ENCODE peak calls at places on chromosomes 5 and 9, in seven cellular contexts. One of them, this sample, is unnamed. For H3K27me3 and H3K4me1, the result is how much of the 10 kb centered on the place peaks cover.

GRCh38 chr5:179310439-179311090 is 34.7 kb downstream of the ADAMTS2 start:
- DNase-seq in K562: no peak
- DNase-seq in cardiac muscle cell: no peak
- DNase-seq in RWPE2: peak
- DNase-seq in upper lobe of right lung: peak
- DNase-seq in naive thymus-derived CD4-positive, alpha-beta T cell: no peak
- DNase-seq in CD4-positive, CD25-positive, alpha-beta regulatory T cell: no peak
- DNase-seq in this sample: no peak

GRCh38 chr5:164860896-164861295 is 1355.5 kb downstream of the MAT2B start:
- DNase-seq in cardiac muscle cell: no peak
- DNase-seq in RWPE2: no peak
- DNase-seq in upper lobe of right lung: no peak
- DNase-seq in K562: no peak
- DNase-seq in CD4-positive, CD25-positive, alpha-beta regulatory T cell: no peak
- DNase-seq in naive thymus-derived CD4-positive, alpha-beta T cell: no peak
- DNase-seq in this sample: no peak

GRCh38 chr5:172534229-172535169 is 80.2 kb upstream of the SH3PXD2B start:
- DNase-seq in upper lobe of right lung: peak
- DNase-seq in naive thymus-derived CD4-positive, alpha-beta T cell: no peak
- DNase-seq in cardiac muscle cell: no peak
- DNase-seq in CD4-positive, CD25-positive, alpha-beta regulatory T cell: no peak
- DNase-seq in K562: no peak
- DNase-seq in RWPE2: no peak
- DNase-seq in this sample: no peak

GRCh38 chr5:76476639-76477038 is 73.6 kb downstream of the IQGAP2 start:
- DNase-seq in K562: no peak
- DNase-seq in naive thymus-derived CD4-positive, alpha-beta T cell: no peak
- DNase-seq in cardiac muscle cell: no peak
- DNase-seq in CD4-positive, CD25-positive, alpha-beta regulatory T cell: no peak
- DNase-seq in upper lobe of right lung: no peak
- DNase-seq in RWPE2: no peak
- DNase-seq in this sample: no peak

GRCh38 chr9:35618854-35619799 is 914 bp upstream of the CD72 start:
- DNase-seq in naive thymus-derived CD4-positive, alpha-beta T cell: no peak
- DNase-seq in RWPE2: no peak
- DNase-seq in cardiac muscle cell: no peak
- DNase-seq in upper lobe of right lung: no peak
- DNase-seq in K562: no peak
- DNase-seq in CD4-positive, CD25-positive, alpha-beta regulatory T cell: no peak
- DNase-seq in this sample: peak

GRCh38 chr9:96327694-96328352 is 25.8 kb upstream of the HSD17B3 start:
- DNase-seq in RWPE2: no peak
- DNase-seq in CD4-positive, CD25-positive, alpha-beta regulatory T cell: peak
- DNase-seq in upper lobe of right lung: no peak
- DNase-seq in cardiac muscle cell: peak
- DNase-seq in K562: peak
- DNase-seq in naive thymus-derived CD4-positive, alpha-beta T cell: peak
- DNase-seq in this sample: peak

GRCh38 chr9:89661956-89662717 is 57.3 kb downstream of the GADD45G start:
- DNase-seq in CD4-positive, CD25-positive, alpha-beta regulatory T cell: no peak
- DNase-seq in K562: peak
- DNase-seq in upper lobe of right lung: peak
- DNase-seq in naive thymus-derived CD4-positive, alpha-beta T cell: no peak
- DNase-seq in cardiac muscle cell: peak
- DNase-seq in RWPE2: peak
- DNase-seq in this sample: no peak

GRCh38 chr5:61866930-61867329 is 439.1 kb upstream of the KIF2A start:
- DNase-seq in RWPE2: no peak
- DNase-seq in naive thymus-derived CD4-positive, alpha-beta T cell: no peak
- DNase-seq in upper lobe of right lung: no peak
- DNase-seq in cardiac muscle cell: no peak
- DNase-seq in CD4-positive, CD25-positive, alpha-beta regulatory T cell: no peak
- DNase-seq in K562: peak
- DNase-seq in this sample: no peak

GRCh38 chr9:18014556-18014955 is 435.7 kb downstream of the SH3GL2 start:
- DNase-seq in cardiac muscle cell: no peak
- DNase-seq in upper lobe of right lung: no peak
- DNase-seq in CD4-positive, CD25-positive, alpha-beta regulatory T cell: no peak
- DNase-seq in RWPE2: no peak
- DNase-seq in K562: no peak
- DNase-seq in naive thymus-derived CD4-positive, alpha-beta T cell: no peak
- DNase-seq in this sample: no peak

GRCh38 chr9:89083626-89084025 is 92.4 kb downstream of the S1PR3 start:
- DNase-seq in cardiac muscle cell: no peak
- DNase-seq in upper lobe of right lung: no peak
- DNase-seq in CD4-positive, CD25-positive, alpha-beta regulatory T cell: no peak
- DNase-seq in RWPE2: no peak
- DNase-seq in naive thymus-derived CD4-positive, alpha-beta T cell: no peak
- DNase-seq in K562: no peak
- DNase-seq in this sample: no peak

GRCh38 chr9:257957-258356 is 43.3 kb downstream of the DOCK8 start:
- DNase-seq in naive thymus-derived CD4-positive, alpha-beta T cell: no peak
- DNase-seq in RWPE2: no peak
- DNase-seq in K562: no peak
- DNase-seq in cardiac muscle cell: no peak
- DNase-seq in upper lobe of right lung: no peak
- DNase-seq in CD4-positive, CD25-positive, alpha-beta regulatory T cell: no peak
- DNase-seq in this sample: no peak

GRCh38 chr9:86168256-86168655 is 68.9 kb upstream of the GOLM1 start:
- DNase-seq in upper lobe of right lung: no peak
- DNase-seq in K562: no peak
- DNase-seq in CD4-positive, CD25-positive, alpha-beta regulatory T cell: no peak
- DNase-seq in RWPE2: no peak
- DNase-seq in naive thymus-derived CD4-positive, alpha-beta T cell: no peak
- DNase-seq in cardiac muscle cell: no peak
- DNase-seq in this sample: no peak

GRCh38 chr5:72286798-72287197 is 33.2 kb downstream of the MRPS27 start:
- DNase-seq in upper lobe of right lung: no peak
- DNase-seq in naive thymus-derived CD4-positive, alpha-beta T cell: no peak
- DNase-seq in cardiac muscle cell: no peak
- DNase-seq in K562: no peak
- DNase-seq in RWPE2: no peak
- DNase-seq in CD4-positive, CD25-positive, alpha-beta regulatory T cell: no peak
- DNase-seq in this sample: no peak

GRCh38 chr9:130731355-130731754 is 37.8 kb downstream of the EXOSC2 start:
- DNase-seq in K562: no peak
- DNase-seq in naive thymus-derived CD4-positive, alpha-beta T cell: no peak
- DNase-seq in RWPE2: no peak
- DNase-seq in CD4-positive, CD25-positive, alpha-beta regulatory T cell: no peak
- DNase-seq in cardiac muscle cell: no peak
- DNase-seq in upper lobe of right lung: no peak
- DNase-seq in this sample: no peak

GRCh38 chr5:1793301-1793740 is 6.3 kb downstream of the MRPL36 start:
- DNase-seq in cardiac muscle cell: no peak
- DNase-seq in upper lobe of right lung: no peak
- DNase-seq in RWPE2: no peak
- DNase-seq in naive thymus-derived CD4-positive, alpha-beta T cell: no peak
- DNase-seq in CD4-positive, CD25-positive, alpha-beta regulatory T cell: no peak
- DNase-seq in K562: no peak
- DNase-seq in this sample: no peak

GRCh38 chr9:130923611-130924447 is 15.2 kb downstream of the FIBCD1 start:
- DNase-seq in K562: peak
- DNase-seq in cardiac muscle cell: no peak
- DNase-seq in naive thymus-derived CD4-positive, alpha-beta T cell: no peak
- DNase-seq in CD4-positive, CD25-positive, alpha-beta regulatory T cell: no peak
- DNase-seq in RWPE2: no peak
- DNase-seq in upper lobe of right lung: no peak
- DNase-seq in this sample: no peak

GRCh38 chr9:76817489-76817888 is 53.3 kb downstream of the PCA3 start:
- DNase-seq in CD4-positive, CD25-positive, alpha-beta regulatory T cell: no peak
- DNase-seq in cardiac muscle cell: no peak
- DNase-seq in naive thymus-derived CD4-positive, alpha-beta T cell: no peak
- DNase-seq in upper lobe of right lung: no peak
- DNase-seq in K562: no peak
- DNase-seq in RWPE2: no peak
- DNase-seq in this sample: no peak

GRCh38 chr5:36686881-36687280 is 80.5 kb downstream of the SLC1A3 start:
- DNase-seq in CD4-positive, CD25-positive, alpha-beta regulatory T cell: no peak
- DNase-seq in upper lobe of right lung: no peak
- DNase-seq in cardiac muscle cell: no peak
- DNase-seq in K562: no peak
- DNase-seq in RWPE2: no peak
- DNase-seq in naive thymus-derived CD4-positive, alpha-beta T cell: no peak
- DNase-seq in this sample: no peak

GRCh38 chr5:80275347-80275746 is 19.5 kb upstream of the SERINC5 start:
- DNase-seq in K562: no peak
- DNase-seq in cardiac muscle cell: peak
- DNase-seq in naive thymus-derived CD4-positive, alpha-beta T cell: peak
- DNase-seq in CD4-positive, CD25-positive, alpha-beta regulatory T cell: peak
- DNase-seq in upper lobe of right lung: no peak
- DNase-seq in RWPE2: no peak
- DNase-seq in this sample: peak

GRCh38 chr9:70229579-70229978 is 29.2 kb upstream of the SMC5 start:
- DNase-seq in cardiac muscle cell: no peak
- DNase-seq in naive thymus-derived CD4-positive, alpha-beta T cell: no peak
- DNase-seq in CD4-positive, CD25-positive, alpha-beta regulatory T cell: no peak
- DNase-seq in RWPE2: no peak
- DNase-seq in K562: no peak
- DNase-seq in upper lobe of right lung: no peak
- DNase-seq in this sample: no peak

GRCh38 chr5:150624334-150625163 is 15.9 kb upstream of the SYNPO start:
- DNase-seq in naive thymus-derived CD4-positive, alpha-beta T cell: peak
- DNase-seq in cardiac muscle cell: peak
- DNase-seq in upper lobe of right lung: no peak
- DNase-seq in RWPE2: no peak
- DNase-seq in K562: peak
- DNase-seq in CD4-positive, CD25-positive, alpha-beta regulatory T cell: no peak
- DNase-seq in this sample: peak

DNA sequence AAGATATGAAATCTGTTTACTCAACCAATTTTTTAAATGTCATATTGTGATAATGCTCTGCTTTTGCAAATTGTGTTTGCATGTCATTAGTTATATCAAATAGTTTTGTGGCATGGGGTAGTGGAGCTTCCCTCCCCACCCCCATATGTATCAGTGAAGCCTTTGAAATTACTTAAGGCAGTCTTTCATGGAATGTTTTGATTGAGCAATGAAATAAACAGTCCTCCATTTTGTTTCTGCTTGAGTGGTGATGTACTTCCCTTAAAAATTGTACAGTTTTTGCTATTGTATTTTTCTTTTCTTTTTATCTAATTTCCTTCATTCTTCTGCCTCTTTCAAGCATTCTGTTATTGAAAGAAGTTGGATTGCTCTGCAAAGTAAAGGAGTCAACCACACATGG is 3.5 kb downstream of the SOWAHA start:
- DNase-seq in RWPE2: no peak
- DNase-seq in cardiac muscle cell: no peak
- DNase-seq in upper lobe of right lung: no peak
- DNase-seq in K562: no peak
- DNase-seq in naive thymus-derived CD4-positive, alpha-beta T cell: no peak
- DNase-seq in CD4-positive, CD25-positive, alpha-beta regulatory T cell: no peak
- DNase-seq in this sample: no peak
- H3K27me3 ChIP-seq in RWPE2: under half
- H3K27me3 ChIP-seq in cardiac muscle cell: half or more
- H3K27me3 ChIP-seq in upper lobe of right lung: under half
- H3K27me3 ChIP-seq in K562: under half
- H3K27me3 ChIP-seq in naive thymus-derived CD4-positive, alpha-beta T cell: under half
- H3K27me3 ChIP-seq in CD4-positive, CD25-positive, alpha-beta regulatory T cell: under half
- H3K27me3 ChIP-seq in this sample: under half

DNA sequence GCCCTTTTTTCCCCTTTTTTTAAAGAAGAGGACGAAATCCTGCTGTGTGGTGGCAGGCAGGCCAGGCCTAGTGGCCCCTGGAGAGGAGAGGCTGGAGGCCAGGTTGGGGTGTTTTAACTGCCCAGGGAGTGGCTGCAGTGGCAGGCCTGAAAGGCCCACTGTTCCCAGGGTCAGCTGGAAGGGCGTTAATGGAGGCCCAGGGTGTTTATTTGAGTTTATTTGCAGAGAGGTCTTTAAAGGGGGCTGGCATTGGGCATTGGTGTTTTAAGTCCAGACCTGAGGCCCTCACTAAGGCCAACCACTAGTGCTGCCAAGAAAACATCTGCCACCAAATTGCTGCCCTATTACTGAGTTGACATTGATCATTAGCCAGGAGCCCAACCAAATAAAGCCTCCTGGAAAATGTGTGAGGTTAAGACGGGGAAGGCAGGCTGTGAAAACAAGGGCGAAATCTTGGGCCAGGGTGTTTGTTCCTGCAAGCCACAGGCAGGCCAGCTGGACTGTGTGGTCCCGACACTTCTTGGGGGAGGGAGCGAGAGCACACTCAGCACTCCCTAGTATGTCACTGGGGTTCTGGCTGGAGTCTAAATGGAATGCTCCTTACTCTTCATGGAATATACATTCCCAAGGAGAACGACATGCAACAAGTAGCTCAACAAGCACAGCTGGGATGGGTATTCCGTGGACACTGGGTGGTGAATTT is 5.1 kb downstream of the JADE2 start:
- DNase-seq in CD4-positive, CD25-positive, alpha-beta regulatory T cell: no peak
- DNase-seq in RWPE2: no peak
- DNase-seq in upper lobe of right lung: no peak
- DNase-seq in naive thymus-derived CD4-positive, alpha-beta T cell: no peak
- DNase-seq in cardiac muscle cell: no peak
- DNase-seq in K562: no peak
- DNase-seq in this sample: no peak
- H3K4me1 ChIP-seq in CD4-positive, CD25-positive, alpha-beta regulatory T cell: half or more
- H3K4me1 ChIP-seq in RWPE2: under half
- H3K4me1 ChIP-seq in upper lobe of right lung: half or more
- H3K4me1 ChIP-seq in naive thymus-derived CD4-positive, alpha-beta T cell: half or more
- H3K4me1 ChIP-seq in cardiac muscle cell: under half
- H3K4me1 ChIP-seq in K562: under half
- H3K4me1 ChIP-seq in this sample: half or more

DNA sequence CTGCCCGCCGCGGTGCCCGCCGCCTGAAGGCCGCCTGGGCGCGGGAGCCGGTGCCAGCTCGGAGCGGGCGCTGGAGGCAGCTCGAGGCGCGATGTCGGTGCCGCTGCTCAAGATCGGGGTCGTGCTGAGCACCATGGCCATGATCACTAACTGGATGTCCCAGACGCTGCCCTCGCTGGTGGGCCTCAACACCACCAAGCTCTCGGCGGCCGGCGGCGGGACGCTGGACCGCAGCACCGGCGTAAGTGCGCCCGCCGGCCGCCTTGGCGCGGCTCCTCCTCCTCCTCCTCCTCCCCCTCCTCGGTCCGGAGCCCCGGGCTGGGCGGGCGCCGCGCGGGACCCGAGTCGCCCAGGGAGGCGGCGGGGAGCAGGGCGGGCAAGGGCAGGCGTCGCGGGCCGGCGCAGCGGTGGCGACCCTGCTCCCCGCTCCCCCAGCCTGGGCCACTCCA is 455 bp downstream of the OLFM1 start:
- DNase-seq in upper lobe of right lung: no peak
- DNase-seq in K562: no peak
- DNase-seq in RWPE2: no peak
- DNase-seq in CD4-positive, CD25-positive, alpha-beta regulatory T cell: no peak
- DNase-seq in naive thymus-derived CD4-positive, alpha-beta T cell: no peak
- DNase-seq in cardiac muscle cell: no peak
- DNase-seq in this sample: no peak
- H3K27me3 ChIP-seq in upper lobe of right lung: under half
- H3K27me3 ChIP-seq in K562: under half
- H3K27me3 ChIP-seq in RWPE2: half or more
- H3K27me3 ChIP-seq in CD4-positive, CD25-positive, alpha-beta regulatory T cell: under half
- H3K27me3 ChIP-seq in naive thymus-derived CD4-positive, alpha-beta T cell: under half
- H3K27me3 ChIP-seq in cardiac muscle cell: under half
- H3K27me3 ChIP-seq in this sample: under half

DNA sequence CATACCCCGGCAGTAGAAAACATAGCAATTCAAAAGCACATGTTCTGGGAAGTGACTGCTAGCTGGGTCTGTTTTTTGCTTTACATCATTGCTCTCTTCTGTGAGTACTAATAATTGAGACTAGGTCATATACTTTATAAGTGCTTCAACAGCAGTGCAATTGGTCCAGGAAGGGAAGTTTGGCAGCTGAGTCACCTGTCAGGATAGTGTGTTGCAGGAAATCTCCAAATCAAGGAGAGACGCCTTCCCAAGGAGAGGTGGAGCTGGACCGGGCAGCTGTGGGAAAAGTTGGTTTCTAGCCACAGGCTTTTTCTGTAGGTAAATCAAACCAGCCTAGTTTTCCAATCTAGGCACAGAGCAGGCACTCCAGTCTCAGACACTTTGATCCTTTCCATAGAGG is 330.1 kb downstream of the ENC1 start:
- DNase-seq in cardiac muscle cell: no peak
- DNase-seq in RWPE2: no peak
- DNase-seq in CD4-positive, CD25-positive, alpha-beta regulatory T cell: no peak
- DNase-seq in naive thymus-derived CD4-positive, alpha-beta T cell: no peak
- DNase-seq in upper lobe of right lung: no peak
- DNase-seq in K562: no peak
- DNase-seq in this sample: no peak
- H3K4me1 ChIP-seq in cardiac muscle cell: under half
- H3K4me1 ChIP-seq in RWPE2: under half
- H3K4me1 ChIP-seq in CD4-positive, CD25-positive, alpha-beta regulatory T cell: under half
- H3K4me1 ChIP-seq in naive thymus-derived CD4-positive, alpha-beta T cell: under half
- H3K4me1 ChIP-seq in upper lobe of right lung: under half
- H3K4me1 ChIP-seq in K562: under half
- H3K4me1 ChIP-seq in this sample: under half